ENCODE peak calls at places on chromosomes 1 and 21, in seven cellular contexts. W, Y, V, X, H, C and K are unnamed samples.

GRCh38 chr1:229410692-229411433 is 23.0 kb downstream of the ACTA1 start:
- DNase-seq in V (peak), X (no peak), W (peak), C (no peak), Y (peak), H (no peak), K (peak)

GRCh38 chr1:216462061-216462775 is 39.0 kb upstream of the USH2A start:
- DNase-seq in X (no peak), Y (no peak), W (peak), C (no peak), H (no peak), V (peak), K (peak)

GRCh38 chr1:151529781-151530180 is 10.3 kb upstream of the TUFT1 start:
- DNase-seq in Y (no peak), V (no peak), W (no peak), C (no peak), H (no peak), X (no peak), K (no peak)

GRCh38 chr1:246734861-246735260 is 10.7 kb downstream of the SCCPDH start:
- DNase-seq in H (no peak), X (no peak), C (no peak), Y (no peak), V (no peak), W (no peak), K (no peak)

GRCh38 chr21:28761709-28762356 is 230.8 kb downstream of the LTN1 start:
- DNase-seq in Y (no peak), H (no peak), W (no peak), C (no peak), X (no peak), V (no peak), K (peak)

GRCh38 chr1:161226320-161226711 is 456 bp downstream of the TOMM40L start:
- DNase-seq in V (no peak), X (no peak), C (no peak), W (no peak), H (no peak), Y (no peak), K (no peak)

GRCh38 chr1:197042676-197043341 is 24.3 kb downstream of the F13B start:
- DNase-seq in V (no peak), Y (peak), H (no peak), C (no peak), X (no peak), W (no peak), K (no peak)

GRCh38 chr1:111977378-111977777 is 12.1 kb downstream of the KCND3 start:
- DNase-seq in W (no peak), C (no peak), V (no peak), H (no peak), Y (no peak), X (no peak), K (no peak)

GRCh38 chr1:10539411-10540043 is 64.8 kb downstream of the PEX14 start:
- DNase-seq in V (no peak), X (no peak), C (no peak), H (no peak), W (no peak), Y (peak), K (peak)

GRCh38 chr21:46041183-46041582 is 56.7 kb upstream of the COL6A2 start:
- DNase-seq in C (no peak), H (no peak), X (no peak), Y (no peak), W (no peak), V (no peak), K (no peak)

GRCh38 chr1:168683871-168684270 is 45.1 kb downstream of the DPT start:
- DNase-seq in W (no peak), V (no peak), X (no peak), Y (no peak), C (no peak), H (no peak), K (no peak)

GRCh38 chr1:199335496-199335895 is 692.0 kb upstream of the NR5A2 start:
- DNase-seq in V (peak), H (no peak), W (no peak), C (no peak), X (no peak), Y (no peak), K (peak)

GRCh38 chr1:201676651-201677050 is 137.7 kb downstream of the NAV1 start:
- DNase-seq in C (no peak), X (no peak), W (no peak), Y (no peak), H (no peak), V (no peak), K (no peak)

GRCh38 chr1:25748531-25749205 is 51.3 kb upstream of the SELENON start:
- DNase-seq in C (no peak), V (no peak), Y (peak), X (no peak), W (peak), H (no peak), K (no peak)

GRCh38 chr1:162823231-162823630 is 32.7 kb downstream of the HSD17B7 start:
- DNase-seq in X (no peak), Y (no peak), W (peak), C (no peak), H (no peak), V (no peak), K (no peak)

GRCh38 chr1:21165076-21165475 is 11.6 kb downstream of the EIF4G3 start:
- DNase-seq in W (no peak), V (no peak), C (no peak), Y (peak), H (no peak), X (no peak), K (no peak)

GRCh38 chr1:166730299-166730888 is 108.9 kb upstream of the POGK start:
- DNase-seq in X (no peak), C (no peak), H (no peak), V (no peak), W (peak), Y (no peak), K (peak)

GRCh38 chr1:8629241-8630091 is 188.0 kb downstream of the RERE start:
- DNase-seq in H (no peak), X (no peak), V (peak), Y (peak), C (no peak), W (no peak), K (peak)

GRCh38 chr1:115545791-115546733 is 95.7 kb upstream of the VANGL1 start:
- DNase-seq in Y (no peak), H (no peak), C (peak), W (peak), V (peak), X (no peak), K (peak)

GRCh38 chr21:44892095-44892494 is 18.6 kb upstream of the PTTG1IP start:
- DNase-seq in C (no peak), V (no peak), X (no peak), H (no peak), W (no peak), Y (no peak), K (no peak)

GRCh38 chr1:160018900-160019299 is 12.9 kb downstream of the PIGM start:
- DNase-seq in X (no peak), V (peak), Y (no peak), W (peak), C (no peak), H (no peak), K (peak)

GRCh38 chr1:98059616-98060015 is 138.8 kb upstream of the DPYD start:
- DNase-seq in V (peak), Y (no peak), W (peak), C (no peak), X (no peak), H (no peak), K (peak)

GRCh38 chr1:22043175-22043769 is 9.2 kb upstream of the CDC42 start:
- DNase-seq in W (peak), V (no peak), X (no peak), C (no peak), Y (no peak), H (no peak), K (no peak)

GRCh38 chr1:234000557-234001081 is 96.1 kb downstream of the SLC35F3 start:
- DNase-seq in V (no peak), X (no peak), W (peak), H (no peak), Y (no peak), C (no peak), K (no peak)

GRCh38 chr1:196148367-196148970 is 459.8 kb downstream of the KCNT2 start:
- DNase-seq in C (no peak), X (peak), H (no peak), Y (peak), W (peak), V (peak), K (peak)

GRCh38 chr1:181344091-181344490 is 139.2 kb upstream of the CACNA1E start:
- DNase-seq in V (no peak), H (no peak), Y (no peak), X (no peak), C (no peak), W (peak), K (no peak)

GRCh38 chr21:46227811-46228344 is 696 bp downstream of the LSS start:
- DNase-seq in V (no peak), H (no peak), X (peak), C (no peak), Y (no peak), W (no peak), K (peak)

GRCh38 chr1:61481313-61481712 is 243.6 kb downstream of the TM2D1 start:
- DNase-seq in H (no peak), C (no peak), V (no peak), W (peak), Y (no peak), X (no peak), K (no peak)

GRCh38 chr1:228735871-228736586 is 750 bp downstream of the RHOU start:
- DNase-seq in X (peak), H (peak), Y (no peak), W (peak), V (no peak), C (peak), K (peak)

GRCh38 chr1:116852910-116853309 is 56.8 kb upstream of the PTGFRN start:
- DNase-seq in V (no peak), C (no peak), H (no peak), X (no peak), W (peak), Y (no peak), K (no peak)

GRCh38 chr1:63917571-63918394 is 144.0 kb downstream of the ROR1 start:
- DNase-seq in H (no peak), C (peak), W (peak), V (no peak), Y (no peak), X (no peak), K (peak)